ENCODE peak calls at places on chromosomes 1 and 21, in five cellular contexts. One of them, this sample, is unnamed.

GRCh38 chr1:2444138-2444591 is 31.8 kb upstream of the PEX10 start:
- DNase-seq in germinal center: no peak
- DNase-seq in HAP-1: no peak
- DNase-seq in activated CD4-positive, CD25-positive, alpha-beta regulatory T cell treated with anti-CD3 and anti-CD28 coated beads, Interleukin-2, amount 50 U/mL, for 72 hours: no peak
- DNase-seq in anterior cingulate cortex: no peak
- DNase-seq in this sample: no peak

GRCh38 chr21:43957629-43958362 is 54.3 kb upstream of the TRAPPC10 start:
- DNase-seq in germinal center: peak
- DNase-seq in HAP-1: no peak
- DNase-seq in activated CD4-positive, CD25-positive, alpha-beta regulatory T cell treated with anti-CD3 and anti-CD28 coated beads, Interleukin-2, amount 50 U/mL, for 72 hours: no peak
- DNase-seq in anterior cingulate cortex: no peak
- DNase-seq in this sample: no peak

GRCh38 chr1:29784276-29785136 is 548.2 kb downstream of the PTPRU start:
- DNase-seq in germinal center: no peak
- DNase-seq in HAP-1: no peak
- DNase-seq in activated CD4-positive, CD25-positive, alpha-beta regulatory T cell treated with anti-CD3 and anti-CD28 coated beads, Interleukin-2, amount 50 U/mL, for 72 hours: no peak
- DNase-seq in anterior cingulate cortex: no peak
- DNase-seq in this sample: no peak

GRCh38 chr1:173269490-173270230 is 62.5 kb upstream of the TNFSF4 start:
- DNase-seq in germinal center: no peak
- DNase-seq in HAP-1: peak
- DNase-seq in activated CD4-positive, CD25-positive, alpha-beta regulatory T cell treated with anti-CD3 and anti-CD28 coated beads, Interleukin-2, amount 50 U/mL, for 72 hours: no peak
- DNase-seq in anterior cingulate cortex: no peak
- DNase-seq in this sample: no peak

GRCh38 chr1:183040600-183040999 is 17.4 kb downstream of the LAMC1 start:
- DNase-seq in germinal center: no peak
- DNase-seq in HAP-1: no peak
- DNase-seq in activated CD4-positive, CD25-positive, alpha-beta regulatory T cell treated with anti-CD3 and anti-CD28 coated beads, Interleukin-2, amount 50 U/mL, for 72 hours: no peak
- DNase-seq in anterior cingulate cortex: no peak
- DNase-seq in this sample: no peak

GRCh38 chr21:29499734-29500343 is 201.1 kb downstream of the BACH1 start:
- DNase-seq in germinal center: peak
- DNase-seq in HAP-1: peak
- DNase-seq in activated CD4-positive, CD25-positive, alpha-beta regulatory T cell treated with anti-CD3 and anti-CD28 coated beads, Interleukin-2, amount 50 U/mL, for 72 hours: no peak
- DNase-seq in anterior cingulate cortex: no peak
- DNase-seq in this sample: no peak

GRCh38 chr1:39632491-39633417 is 6.7 kb downstream of the HEYL start:
- DNase-seq in germinal center: no peak
- DNase-seq in HAP-1: no peak
- DNase-seq in activated CD4-positive, CD25-positive, alpha-beta regulatory T cell treated with anti-CD3 and anti-CD28 coated beads, Interleukin-2, amount 50 U/mL, for 72 hours: no peak
- DNase-seq in anterior cingulate cortex: no peak
- DNase-seq in this sample: no peak

GRCh38 chr1:49060766-49061165 is 284.1 kb upstream of the BEND5 start:
- DNase-seq in germinal center: no peak
- DNase-seq in HAP-1: no peak
- DNase-seq in activated CD4-positive, CD25-positive, alpha-beta regulatory T cell treated with anti-CD3 and anti-CD28 coated beads, Interleukin-2, amount 50 U/mL, for 72 hours: no peak
- DNase-seq in anterior cingulate cortex: no peak
- DNase-seq in this sample: no peak

This sample was measured in CD4-positive, alpha-beta T cell.